ENCODE peak calls at places on chromosome 4, in nine cellular contexts. H, T, J, S, Z, L, U, M and I are unnamed samples. For H3K4me1, the result is how much of the 10 kb centered on the place peaks cover.

GRCh38 chr4:179116581-179116980 is 1674.3 kb upstream of the AGA start:
- DNase-seq in H (no peak), T (no peak), J (no peak), S (no peak), Z (no peak), L (no peak), U (no peak), M (no peak), I (no peak)

GRCh38 chr4:85086721-85087120 is 120.2 kb upstream of the WDFY3 start:
- DNase-seq in H (no peak), T (no peak), J (no peak), S (no peak), Z (no peak), L (no peak), U (no peak), M (no peak), I (no peak)

GRCh38 chr4:31674313-31674947 is 954.3 kb downstream of the PCDH7 start:
- DNase-seq in H (no peak), T (no peak), J (peak), S (peak), Z (no peak), L (no peak), U (peak), M (no peak), I (no peak)

GRCh38 chr4:118120120-118120760 is 86.0 kb downstream of the NDST3 start:
- DNase-seq in H (no peak), T (no peak), J (no peak), S (no peak), Z (no peak), L (no peak), U (no peak), M (no peak), I (no peak)

GRCh38 chr4:16270654-16271328 is 44.5 kb upstream of the TAPT1 start:
- DNase-seq in H (no peak), T (no peak), J (no peak), S (no peak), Z (no peak), L (no peak), U (peak), M (peak), I (no peak)

GRCh38 chr4:76250962-76251361 is 559 bp upstream of the FAM47E start:
- DNase-seq in H (peak), T (no peak), J (no peak), S (peak), Z (no peak), L (no peak), U (no peak), M (no peak), I (peak)

GRCh38 chr4:110008540-110008939 is 95.9 kb downstream of the EGF start:
- DNase-seq in H (no peak), T (peak), J (no peak), S (no peak), Z (no peak), L (no peak), U (no peak), M (no peak), I (no peak)

GRCh38 chr4:74258949-74259348 is 49.3 kb upstream of the EPGN start:
- DNase-seq in H (peak), T (no peak), J (no peak), S (peak), Z (no peak), L (no peak), U (no peak), M (no peak), I (no peak)

GRCh38 chr4:135238940-135239339 is 1037.4 kb upstream of the PABPC4L start:
- DNase-seq in H (no peak), T (no peak), J (no peak), S (no peak), Z (no peak), L (no peak), U (no peak), M (no peak), I (no peak)

GRCh38 chr4:158808399-158808798 is 39.6 kb downstream of the FNIP2 start:
- DNase-seq in H (no peak), T (no peak), J (no peak), S (no peak), Z (no peak), L (no peak), U (no peak), M (no peak), I (no peak)
- H3K4me1 ChIP-seq in H (under half), T (under half), J (under half), S (under half), Z (under half), L (under half), U (under half), M (under half), I (under half)

DNA sequence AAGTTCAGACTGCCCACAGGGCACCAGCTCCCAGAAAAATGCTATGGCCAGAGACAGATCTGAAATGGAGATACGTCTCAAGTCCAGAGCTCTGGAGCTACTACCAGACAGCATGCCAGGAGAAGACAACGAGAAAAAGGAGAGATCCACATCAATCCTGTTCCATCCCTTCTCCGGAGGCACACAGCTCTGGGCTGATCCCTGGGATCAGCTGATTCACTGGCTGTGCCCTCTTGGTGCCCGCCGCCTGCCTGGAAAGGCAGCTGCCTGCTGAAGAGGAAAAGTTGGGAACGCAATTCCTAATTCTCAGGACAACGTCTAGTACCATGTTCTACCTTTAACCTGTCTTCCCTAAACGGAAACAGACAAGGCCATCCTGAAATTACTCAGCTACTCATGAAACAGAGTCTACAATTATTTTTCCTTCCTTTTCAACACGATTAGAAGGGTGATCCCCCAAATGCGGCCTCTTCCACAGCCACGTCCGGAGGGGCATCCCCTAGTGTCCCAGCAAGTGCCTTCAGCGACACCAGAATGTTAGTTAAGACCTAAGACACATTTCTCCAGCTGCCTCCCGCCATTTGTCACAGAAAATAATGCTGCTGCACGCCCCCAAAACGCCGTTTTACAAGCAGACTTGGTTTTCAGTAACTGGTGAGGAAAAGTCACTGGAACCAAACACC is 2.4 kb downstream of the ZFYVE28 start:
- DNase-seq in H (no peak), T (no peak), J (no peak), S (no peak), Z (no peak), L (no peak), U (no peak), M (no peak), I (no peak)
- H3K4me3 ChIP-seq in H (peak), T (no peak), J (no peak), S (no peak), Z (no peak), L (no peak), U (no peak), M (peak), I (peak)

DNA sequence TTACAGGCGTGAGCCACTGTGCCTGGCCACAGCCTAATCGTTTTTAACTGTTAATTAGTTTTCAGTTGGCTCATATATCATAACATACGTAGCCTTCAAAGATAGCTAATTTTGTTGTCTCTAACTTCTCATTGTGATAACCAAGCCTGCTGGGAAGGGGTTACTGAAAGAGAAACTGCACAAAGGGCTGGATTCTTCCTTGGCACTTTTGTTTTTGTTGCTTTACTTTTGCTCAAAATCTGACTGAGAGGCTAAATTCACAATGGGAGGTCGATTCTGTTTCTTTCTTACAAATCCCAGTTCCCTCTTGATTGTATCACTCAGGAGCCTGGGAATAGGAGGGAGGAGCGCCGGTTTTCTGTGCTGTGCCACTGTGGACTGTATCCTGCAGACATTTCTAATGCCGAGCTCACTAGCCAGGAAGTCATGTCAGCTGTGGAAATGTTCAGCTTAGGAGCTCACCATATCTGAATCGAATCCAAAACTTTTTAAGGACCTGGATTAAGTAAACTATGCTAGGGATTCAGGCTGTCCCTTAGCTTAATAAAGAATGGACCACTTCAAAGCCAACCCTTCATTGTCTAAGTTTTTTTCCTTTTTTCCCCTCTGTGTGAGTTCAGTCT is 120.5 kb upstream of the FAT1 start:
- DNase-seq in H (peak), T (no peak), J (no peak), S (peak), Z (peak), L (peak), U (no peak), M (no peak), I (no peak)
- H3K27ac ChIP-seq in H (peak), T (no peak), J (no peak), S (peak), Z (peak), L (no peak), U (no peak), M (peak), I (no peak)

GRCh38 chr4:80568891-80569290 is 233.4 kb downstream of the CFAP299 start:
- DNase-seq in H (no peak), T (no peak), J (no peak), S (no peak), Z (no peak), L (no peak), U (no peak), M (no peak), I (no peak)
- H3K4me1 ChIP-seq in H (under half), T (under half), J (under half), S (under half), Z (under half), L (under half), U (under half), M (under half), I (under half)

DNA sequence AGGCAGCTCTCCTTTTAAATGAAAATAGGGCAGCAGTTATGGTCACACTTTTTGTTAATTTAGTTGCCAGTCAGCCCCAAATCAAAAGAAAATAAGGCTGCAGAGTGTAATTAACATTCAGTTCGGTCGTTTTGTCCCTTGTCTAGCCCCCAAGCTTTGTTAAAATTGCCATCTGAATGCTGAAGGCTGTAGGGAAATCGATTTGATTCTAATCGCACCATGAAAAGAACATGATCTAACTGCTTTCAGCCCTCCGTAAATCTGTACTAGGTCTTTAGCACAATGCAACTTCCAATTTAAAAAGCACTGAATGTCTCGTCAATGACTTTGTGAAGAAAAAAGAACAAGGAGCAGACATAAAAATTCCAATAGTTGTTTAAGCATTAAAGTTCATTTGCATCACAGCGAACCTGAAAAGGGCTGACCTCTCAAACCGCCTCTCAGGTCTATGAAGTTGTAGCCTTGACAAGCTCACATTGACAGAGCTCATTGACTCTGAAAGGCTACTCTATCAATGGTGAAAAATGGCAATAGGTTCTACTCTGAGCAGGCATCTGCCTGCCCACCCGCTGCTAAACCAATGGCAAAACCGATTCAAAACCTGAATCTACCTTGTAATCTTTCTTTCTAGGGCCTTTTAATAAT is 48.9 kb downstream of the CHIC2 start:
- DNase-seq in H (no peak), T (no peak), J (peak), S (no peak), Z (no peak), L (no peak), U (peak), M (no peak), I (no peak)
- H3K4me3 ChIP-seq in H (no peak), T (no peak), J (peak), S (no peak), Z (no peak), L (no peak), U (peak), M (no peak), I (no peak)

DNA sequence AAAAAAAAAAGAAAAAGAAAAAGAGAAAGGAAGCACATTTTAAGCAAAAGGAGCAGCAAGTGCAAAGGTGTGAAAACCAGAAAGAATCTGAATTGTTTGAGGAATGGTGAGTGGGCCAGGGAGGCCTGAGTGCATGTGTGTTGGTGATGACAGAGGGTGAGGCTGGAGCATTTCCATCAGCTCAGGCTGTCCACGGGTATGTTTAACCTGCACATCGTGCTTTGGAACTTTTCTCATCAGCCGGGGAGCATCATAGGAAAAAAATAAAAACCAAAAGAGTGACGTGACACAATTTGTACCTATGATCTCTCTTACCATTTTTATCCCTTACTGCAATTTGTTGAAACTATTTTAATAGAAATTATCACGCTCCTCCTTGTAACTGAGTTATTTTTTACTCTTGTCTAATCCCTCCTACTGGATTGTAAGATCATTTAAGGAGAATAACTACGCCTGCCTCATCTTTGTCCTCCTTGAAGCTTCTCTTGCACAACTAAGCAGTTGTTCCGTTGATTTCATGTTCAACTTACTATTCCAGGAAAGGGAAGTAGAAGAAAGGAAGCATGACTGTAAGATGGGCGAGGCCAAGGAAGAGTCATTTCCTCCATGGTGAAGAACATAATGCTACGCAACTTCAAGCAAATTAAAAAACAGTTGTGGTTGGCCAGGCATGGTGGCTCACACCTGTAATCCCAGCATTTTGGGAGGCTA is 7.0 kb downstream of the PALLD start:
- DNase-seq in H (no peak), T (no peak), J (no peak), S (no peak), Z (no peak), L (no peak), U (no peak), M (no peak), I (no peak)
- H3K27ac ChIP-seq in H (no peak), T (no peak), J (no peak), S (no peak), Z (no peak), L (no peak), U (no peak), M (no peak), I (no peak)